ENCODE peak calls at places on chromosomes 3 and 15, in four cellular contexts. O, T, Z and I are unnamed samples.

GRCh38 chr3:148158210-148158609 is 539.5 kb upstream of the AGTR1 start:
- DNase-seq in O (no peak), T (no peak), Z (no peak), I (no peak)

GRCh38 chr3:133927543-133928066 is 31.9 kb upstream of the RAB6B start:
- DNase-seq in O (peak), T (peak), Z (peak), I (peak)

GRCh38 chr3:82163907-82164520 is 402.6 kb upstream of the GBE1 start:
- DNase-seq in O (no peak), T (no peak), Z (no peak), I (no peak)

GRCh38 chr3:12138044-12138443 is 20.7 kb downstream of the TIMP4 start:
- DNase-seq in O (peak), T (no peak), Z (peak), I (no peak)

GRCh38 chr15:33808720-33809119 is 159.6 kb upstream of the CHRM5 start:
- DNase-seq in O (no peak), T (no peak), Z (no peak), I (no peak)

GRCh38 chr3:71813704-71814103 is 28.8 kb upstream of the PROK2 start:
- DNase-seq in O (no peak), T (no peak), Z (no peak), I (no peak)

GRCh38 chr3:193914602-193915001 is 221.3 kb upstream of the HES1 start:
- DNase-seq in O (no peak), T (no peak), Z (no peak), I (no peak)

GRCh38 chr3:72378287-72378686 is 470.0 kb downstream of the SHQ1 start:
- DNase-seq in O (no peak), T (no peak), Z (no peak), I (no peak)

GRCh38 chr15:60648928-60649679 is 170.2 kb upstream of the ICE2 start:
- DNase-seq in O (no peak), T (no peak), Z (no peak), I (no peak)

GRCh38 chr3:54356299-54357037 is 234.1 kb downstream of the CACNA2D3 start:
- DNase-seq in O (no peak), T (no peak), Z (no peak), I (no peak)

GRCh38 chr3:123914829-123915228 is 30.7 kb upstream of the MYLK start:
- DNase-seq in O (no peak), T (no peak), Z (no peak), I (no peak)

GRCh38 chr3:50617096-50617791 is at the start of gene MAPKAPK3:
- DNase-seq in O (peak), T (no peak), Z (no peak), I (peak)

GRCh38 chr15:81992523-81992922 is 53.3 kb downstream of the MEX3B start:
- DNase-seq in O (no peak), T (no peak), Z (no peak), I (no peak)

GRCh38 chr15:60299452-60300047 is 98.2 kb downstream of the ANXA2 start:
- DNase-seq in O (no peak), T (no peak), Z (no peak), I (no peak)

GRCh38 chr3:48926425-48927392 is 8.1 kb downstream of the ARIH2 start:
- DNase-seq in O (no peak), T (no peak), Z (no peak), I (no peak)

GRCh38 chr15:62343397-62343796 is 178.3 kb upstream of the C2CD4B start:
- DNase-seq in O (no peak), T (no peak), Z (no peak), I (no peak)

GRCh38 chr3:186932281-186933181 is 2.2 kb downstream of the ST6GAL1 start:
- DNase-seq in O (no peak), T (no peak), Z (peak), I (no peak)

GRCh38 chr3:191376742-191377141 is 46.4 kb upstream of the UTS2B start:
- DNase-seq in O (no peak), T (no peak), Z (no peak), I (no peak)

GRCh38 chr3:123291404-123291803 is 89.7 kb downstream of the SEC22A start:
- DNase-seq in O (no peak), T (no peak), Z (no peak), I (no peak)

GRCh38 chr3:45035441-45036301 is 9.6 kb downstream of the CLEC3B start:
- DNase-seq in O (no peak), T (no peak), Z (peak), I (no peak)

GRCh38 chr3:99901200-99901926 is 83.7 kb downstream of the CMSS1 start:
- DNase-seq in O (no peak), T (no peak), Z (no peak), I (no peak)

GRCh38 chr3:197249542-197249941 is 48.9 kb downstream of the DLG1 start:
- DNase-seq in O (no peak), T (no peak), Z (no peak), I (no peak)

GRCh38 chr3:197248341-197248740 is 50.1 kb downstream of the DLG1 start:
- DNase-seq in O (no peak), T (no peak), Z (no peak), I (no peak)

GRCh38 chr3:197242784-197243432 is 55.5 kb downstream of the DLG1 start:
- DNase-seq in O (no peak), T (no peak), Z (no peak), I (no peak)

GRCh38 chr3:197241173-197241572 is 57.2 kb downstream of the DLG1 start:
- DNase-seq in O (no peak), T (no peak), Z (no peak), I (no peak)

DNA sequence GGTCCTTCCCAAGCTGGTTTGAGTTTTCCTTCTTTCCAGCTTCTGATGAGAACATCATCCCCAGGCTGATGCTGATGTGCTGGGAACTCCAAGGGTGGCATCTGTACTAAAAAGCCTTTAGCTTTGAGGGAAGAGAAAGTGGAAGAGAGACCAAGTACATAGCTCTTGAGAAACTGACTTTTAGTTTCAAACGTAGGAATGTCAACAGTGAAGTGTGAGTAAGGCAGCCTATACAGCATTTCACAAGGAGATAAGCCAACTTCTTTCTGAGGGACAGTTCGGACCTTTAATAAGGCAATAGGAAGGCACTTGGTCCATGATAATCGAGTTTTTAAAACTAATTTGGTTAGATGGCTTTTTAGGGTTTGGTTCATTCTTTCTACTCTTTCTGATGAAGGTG is 53.7 kb downstream of the DLG1 start:
- DNase-seq in O (no peak), T (no peak), Z (no peak), I (no peak)
- TF ChIP-seq CTCF in O (no peak), T (no peak), Z (no peak), I (no peak)

GRCh38 chr15:55151621-55152020 is 45.1 kb downstream of the RSL24D1 start:
- DNase-seq in O (no peak), T (no peak), Z (no peak), I (no peak)
- TF ChIP-seq CTCF in O (no peak), T (no peak), Z (no peak), I (no peak)

GRCh38 chr15:69014454-69014853 is at the start of gene NOX5:
- DNase-seq in O (no peak), T (no peak), Z (no peak), I (no peak)

GRCh38 chr15:69012761-69013364 is 1.6 kb upstream of the NOX5 start:
- DNase-seq in O (no peak), T (no peak), Z (no peak), I (no peak)

GRCh38 chr15:69015591-69015990 is 1.1 kb downstream of the NOX5 start:
- DNase-seq in O (no peak), T (no peak), Z (no peak), I (no peak)

GRCh38 chr15:69011641-69012040 is 2.9 kb upstream of the NOX5 start:
- DNase-seq in O (no peak), T (no peak), Z (no peak), I (no peak)

GRCh38 chr15:69013726-69014406 is 629 bp upstream of the NOX5 start:
- DNase-seq in O (no peak), T (no peak), Z (no peak), I (no peak)
- TF ChIP-seq CTCF in O (no peak), T (no peak), Z (no peak), I (no peak)

DNA sequence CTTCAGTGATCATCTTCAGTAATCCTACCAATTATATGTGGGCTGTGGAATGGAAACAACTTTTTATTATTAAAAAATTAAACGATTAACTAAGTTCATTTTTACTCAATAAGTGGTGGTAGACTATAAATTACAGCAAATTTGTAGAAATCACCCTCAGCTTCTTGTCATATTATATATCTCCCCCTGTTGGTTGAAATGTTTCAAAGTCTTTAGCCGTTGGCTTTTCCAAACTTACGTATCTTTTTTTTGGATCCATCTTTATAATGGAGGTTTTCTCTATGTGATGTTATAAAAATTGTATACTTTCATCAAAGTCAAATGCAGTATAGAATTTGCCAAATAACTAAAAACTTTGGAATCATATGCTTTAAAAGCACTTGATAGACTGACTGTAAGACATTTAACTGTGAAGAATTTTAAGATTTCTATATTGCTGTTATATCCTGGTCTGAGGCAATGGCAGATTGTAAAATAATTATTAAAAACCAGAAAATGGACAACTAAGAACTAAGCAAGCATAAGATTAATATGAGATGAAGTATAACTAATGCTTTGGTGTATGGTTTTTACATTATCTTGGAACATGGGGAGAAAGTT is 44.7 kb downstream of the ATP11B start:
- DNase-seq in O (no peak), T (no peak), Z (no peak), I (no peak)
- TF ChIP-seq CTCF in O (peak), T (peak), Z (peak), I (no peak)

DNA sequence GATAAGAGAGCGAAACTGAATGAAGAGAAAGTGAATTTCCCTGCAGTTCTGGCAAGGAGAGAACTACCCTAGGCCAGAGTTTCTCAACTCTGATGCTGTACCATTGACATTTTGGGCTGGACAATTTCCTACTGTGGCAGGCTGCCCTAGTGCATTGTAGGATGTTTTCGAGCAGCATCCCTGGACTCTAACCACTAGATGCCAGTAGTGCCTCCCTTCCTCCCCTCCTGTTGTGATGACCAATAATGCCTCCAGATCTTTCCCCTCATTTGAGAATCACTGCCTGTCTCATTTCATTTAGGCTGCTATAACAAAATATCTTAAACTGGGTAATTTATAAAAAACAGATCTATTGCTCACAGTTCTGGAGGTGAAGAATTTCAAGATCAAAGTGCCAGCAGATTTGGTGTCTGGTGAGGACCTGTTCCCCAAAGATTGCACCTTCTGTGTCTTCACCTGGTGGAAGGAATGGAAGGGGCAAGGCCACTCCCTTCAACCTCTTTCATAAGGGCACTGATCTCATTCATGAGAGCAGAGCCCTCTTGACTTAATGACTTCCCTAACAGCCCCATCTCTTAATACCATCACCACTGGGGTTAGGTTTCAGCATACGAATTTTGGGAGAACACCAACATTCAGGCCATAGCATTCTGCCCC is 188.9 kb upstream of the MEIS2 start:
- DNase-seq in O (no peak), T (no peak), Z (peak), I (no peak)
- TF ChIP-seq CTCF in O (peak), T (no peak), Z (peak), I (no peak)

GRCh38 chr3:98573231-98573728 is 20.1 kb downstream of the CPOX start:
- DNase-seq in O (no peak), T (no peak), Z (no peak), I (no peak)
- TF ChIP-seq CTCF in O (peak), T (peak), Z (peak), I (peak)

DNA sequence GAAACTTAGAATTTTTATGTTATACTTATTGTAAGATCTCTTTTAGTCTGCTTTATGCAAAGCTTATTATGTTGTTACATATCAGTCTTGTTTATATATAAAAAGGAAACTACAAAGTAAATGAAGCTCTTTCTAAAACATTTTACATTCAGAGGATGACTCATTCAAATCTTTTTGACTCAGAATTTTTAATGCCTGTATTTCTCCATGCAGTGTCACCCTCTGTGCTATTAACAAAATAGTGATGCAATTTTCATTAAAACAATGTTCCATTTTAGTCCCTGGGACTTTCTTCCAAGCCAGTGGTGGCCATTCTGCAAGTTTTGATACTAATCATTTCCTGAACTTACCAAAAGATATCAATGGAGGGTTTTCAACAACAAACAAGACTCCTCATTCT is 216.1 kb downstream of the NAALADL2 start:
- DNase-seq in O (no peak), T (no peak), Z (no peak), I (no peak)
- TF ChIP-seq CTCF in O (no peak), T (no peak), Z (no peak), I (no peak)

GRCh38 chr3:57221883-57222282 is 5.6 kb upstream of the APPL1 start:
- DNase-seq in O (no peak), T (no peak), Z (no peak), I (no peak)
- TF ChIP-seq CTCF in O (peak), T (peak), Z (peak), I (no peak)